ENCODE peak calls at places on chromosome X, in eight cellular contexts. I is cardiac muscle cell, H is suprapubic skin, B is breast epithelium, J is kidney, R is nephron progenitor cell, E is HFFc6, A is PC-3. T is an unnamed sample.

GRCh38 chrX:111854778-111855490 is 21.0 kb upstream of the TRPC5OS start:
- DNase-seq in I (no peak), H (no peak), B (no peak), J (no peak), R (no peak), E (no peak), A (no peak), T (no peak)

GRCh38 chrX:100642296-100642695 is 1.7 kb upstream of the SRPX2 start:
- DNase-seq in I (no peak), H (no peak), B (no peak), J (no peak), R (no peak), E (no peak), A (peak; percentile 44), T (no peak)

GRCh38 chrX:71253253-71254091 is 468 bp downstream of the ZMYM3 start:
- DNase-seq in I (peak; percentile 48), H (no peak), B (no peak), J (no peak), R (peak; percentile 61), E (no peak), A (peak; percentile 51), T (peak; percentile 62)

GRCh38 chrX:15033909-15034308 is 160.7 kb downstream of the MOSPD2 start:
- DNase-seq in I (no peak), H (no peak), B (no peak), J (no peak), R (no peak), E (no peak), A (no peak), T (no peak)

GRCh38 chrX:39907964-39908616 is 189.7 kb downstream of the BCOR start:
- DNase-seq in I (peak; percentile 88), H (peak; percentile 78), B (peak; percentile 71), J (peak; percentile 89), R (no peak), E (peak; percentile 94), A (peak; percentile 94), T (no peak)

GRCh38 chrX:151688695-151689094 is 6.6 kb upstream of the PRRG3 start:
- DNase-seq in I (no peak), H (no peak), B (no peak), J (no peak), R (no peak), E (no peak), A (no peak), T (no peak)

GRCh38 chrX:12997898-12998687 is 23.2 kb downstream of the TMSB4X start:
- DNase-seq in I (no peak), H (no peak), B (no peak), J (no peak), R (no peak), E (no peak), A (no peak), T (no peak)

GRCh38 chrX:413322-414201 is 26.9 kb upstream of the PPP2R3B start:
- DNase-seq in I (peak; percentile 37), H (no peak), B (no peak), J (peak; percentile 62), R (peak; percentile 52), E (peak; percentile 36), A (no peak), T (no peak)

GRCh38 chrX:38163193-38163592 is 57.5 kb downstream of the SRPX start:
- DNase-seq in I (no peak), H (no peak), B (no peak), J (no peak), R (no peak), E (no peak), A (no peak), T (no peak)

GRCh38 chrX:70664726-70665125 is 220.1 kb downstream of the DLG3 start:
- DNase-seq in I (peak; percentile 40), H (no peak), B (no peak), J (no peak), R (no peak), E (peak; percentile 7), A (peak; percentile 49), T (no peak)

DNA sequence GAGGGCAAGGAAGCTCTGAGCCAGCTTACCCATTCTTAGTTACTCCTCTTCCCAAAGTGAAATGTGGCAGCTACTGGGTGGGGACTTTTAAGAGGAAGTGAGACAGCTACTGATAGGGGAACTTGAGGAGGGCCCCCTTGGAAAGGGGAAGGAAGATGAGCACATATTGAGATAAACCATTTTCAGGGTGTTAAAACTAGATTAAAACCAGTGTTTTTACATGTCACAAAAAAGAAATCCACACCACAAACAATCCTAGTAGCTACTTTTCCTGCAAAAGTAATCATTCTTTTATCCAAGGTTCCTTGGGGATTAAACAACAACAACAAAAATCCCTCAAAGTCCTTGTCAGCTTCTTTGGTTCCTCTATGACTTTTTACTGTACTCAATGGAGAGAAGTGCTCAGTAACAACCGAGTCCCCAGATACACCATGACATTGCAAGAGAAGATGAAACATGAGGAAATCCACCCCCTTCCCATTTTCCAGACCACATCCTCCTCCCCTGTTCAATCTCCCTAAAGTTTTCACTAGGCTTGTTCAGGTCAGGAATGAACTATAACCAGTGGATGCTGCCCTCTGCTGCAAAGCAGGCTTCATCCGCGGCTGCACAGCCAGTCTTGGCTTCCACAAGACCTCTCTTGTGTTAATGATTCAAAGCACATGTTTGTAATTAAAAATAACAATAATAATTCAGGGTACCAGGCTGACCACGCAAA is 113.5 kb upstream of the TMEM164 start:
- DNase-seq in I (peak; percentile 54), H (no peak), B (no peak), J (no peak), R (peak; percentile 37), E (peak; percentile 32), A (peak; percentile 25), T (peak; percentile 27)
- TF ChIP-seq CTCF in I (peak; percentile 47), H (no peak), B (no peak), J (no peak), R (no peak), E (peak; percentile 53), A (peak; percentile 41), T (no peak)

DNA sequence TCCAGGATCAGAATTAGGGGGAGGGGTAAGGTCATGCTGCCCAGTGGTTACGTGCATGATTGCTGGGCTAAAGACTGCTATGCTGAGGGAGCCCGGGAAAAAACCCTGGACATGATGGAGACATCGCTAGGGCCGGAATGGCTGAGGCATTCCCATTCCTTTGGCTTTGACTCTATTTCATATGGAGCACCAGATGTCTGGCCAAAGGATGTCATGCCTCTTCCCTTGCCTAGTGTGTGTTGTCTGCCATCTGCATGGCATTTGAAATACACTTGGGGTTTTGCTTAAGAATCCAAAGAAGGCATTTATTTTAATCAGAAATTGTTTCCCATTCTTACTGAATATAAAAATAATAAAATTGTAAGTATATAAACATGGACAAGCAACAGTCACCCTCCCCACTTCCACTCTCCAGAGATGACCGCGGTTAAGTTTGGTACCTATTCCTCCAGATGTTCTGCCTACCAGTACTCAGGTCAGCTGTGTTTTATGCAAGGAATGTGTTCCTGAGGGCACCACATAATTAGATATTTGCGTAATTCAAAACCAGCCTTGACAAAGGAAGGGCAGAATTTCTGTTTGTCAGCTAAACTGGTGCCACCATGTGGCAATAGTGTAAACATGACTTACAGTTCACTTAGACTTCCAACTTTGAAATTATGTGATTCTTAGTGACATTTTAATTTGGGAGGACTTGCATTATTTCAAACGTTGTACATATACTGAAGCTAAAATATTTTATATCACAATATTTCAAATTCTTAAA is 105.9 kb downstream of the CT47B1 start:
- DNase-seq in I (peak; percentile 77), H (no peak), B (no peak), J (no peak), R (no peak), E (peak; percentile 49), A (peak; percentile 82), T (no peak)
- TF ChIP-seq CTCF in I (peak; percentile 36), H (peak; percentile 23), B (no peak), J (peak; percentile 30), R (no peak), E (peak; percentile 71), A (peak; percentile 70), T (no peak)

DNA sequence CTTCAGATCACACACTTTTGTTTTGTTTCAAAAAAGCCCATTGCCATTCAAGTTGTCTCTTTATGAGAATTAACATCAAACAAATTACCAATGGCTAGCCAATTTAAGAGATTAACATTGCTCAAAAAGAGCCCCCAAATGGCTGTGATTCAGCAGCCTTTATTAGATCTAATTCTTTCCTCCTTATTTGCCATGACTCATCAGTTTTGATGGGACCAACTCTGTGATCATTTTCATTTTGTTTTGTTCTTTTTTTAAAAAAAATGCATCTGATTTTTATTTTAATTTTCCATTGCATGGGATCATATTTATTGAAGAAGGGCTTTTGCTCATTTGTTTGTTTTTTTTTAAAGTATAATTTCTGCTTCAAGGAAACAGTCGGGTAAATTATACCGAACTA is 161.6 kb upstream of the FRMPD4 start:
- DNase-seq in I (no peak), H (no peak), B (no peak), J (no peak), R (no peak), E (no peak), A (no peak), T (no peak)
- TF ChIP-seq CTCF in I (no peak), H (no peak), B (no peak), J (no peak), R (no peak), E (no peak), A (no peak), T (no peak)

DNA sequence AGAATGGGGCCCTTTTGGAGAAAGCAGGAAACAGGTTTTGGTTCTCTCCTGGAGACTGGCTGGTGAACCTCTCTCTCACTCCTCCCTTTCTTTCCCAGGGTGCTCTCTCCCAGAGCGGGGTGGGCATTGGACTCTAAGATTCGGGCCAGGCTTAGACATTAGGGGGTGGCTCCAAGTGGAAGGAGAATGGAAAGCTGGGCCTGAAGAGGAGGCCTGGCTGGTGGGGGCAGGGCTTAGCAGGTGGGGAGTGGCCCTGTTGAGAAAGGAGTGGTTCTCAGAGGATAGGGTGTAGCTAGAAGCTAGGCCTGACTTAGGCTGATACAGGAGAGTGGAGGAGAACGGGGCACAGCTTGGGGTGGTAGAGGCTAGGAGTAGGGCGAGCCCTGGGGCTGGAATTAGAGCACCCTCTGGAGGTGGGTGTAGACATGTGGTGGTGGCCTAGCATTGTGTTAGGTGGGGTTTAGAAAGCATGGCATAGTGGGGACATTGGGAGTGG is 5.7 kb downstream of the PLP2 start:
- DNase-seq in I (no peak), H (no peak), B (no peak), J (no peak), R (no peak), E (no peak), A (no peak), T (no peak)
- TF ChIP-seq CTCF in I (no peak), H (no peak), B (no peak), J (no peak), R (no peak), E (no peak), A (peak; percentile 20), T (no peak)

DNA sequence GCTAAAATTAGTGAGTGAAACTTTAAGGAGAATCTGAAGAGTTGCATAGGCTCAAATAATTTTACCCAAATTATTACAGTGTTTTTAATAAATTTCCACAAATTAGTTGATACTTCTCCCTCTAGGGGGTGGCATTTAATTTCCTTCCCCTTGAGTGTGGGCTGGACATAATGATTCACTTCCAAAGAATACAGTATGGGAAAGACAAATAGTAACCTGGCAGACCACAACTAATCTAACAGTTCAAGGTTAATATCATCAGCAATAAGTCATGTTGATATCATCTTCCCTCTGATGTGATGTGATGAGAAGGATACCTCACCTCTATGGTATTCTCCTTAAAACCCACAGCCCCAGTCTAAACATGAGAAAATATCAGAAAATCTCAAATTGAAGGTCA is 15.5 kb downstream of the PFKFB1 start:
- DNase-seq in I (no peak), H (no peak), B (no peak), J (no peak), R (no peak), E (peak; percentile 9), A (peak; percentile 79), T (no peak)
- TF ChIP-seq CTCF in I (no peak), H (no peak), B (no peak), J (no peak), R (no peak), E (no peak), A (peak; percentile 63), T (no peak)